ENCODE peak calls at places on chromosomes 5 and 9, in four cellular contexts. C is hepatocyte, Z is uterus, O is ovary. P is an unnamed sample.

GRCh38 chr9:87604886-87605588 is 107.4 kb downstream of the DAPK1 start:
- DNase-seq in C (no peak), Z (no peak), O (no peak), P (no peak)

GRCh38 chr9:80449513-80449912 is 877.7 kb downstream of the TLE4 start:
- DNase-seq in C (no peak), Z (no peak), O (no peak), P (no peak)

GRCh38 chr9:134832471-134832870 is 48.1 kb upstream of the FCN2 start:
- DNase-seq in C (no peak), Z (no peak), O (no peak), P (no peak)

GRCh38 chr9:131278421-131279111 is 2.3 kb upstream of the FAM78A start:
- DNase-seq in C (no peak), Z (no peak), O (no peak), P (no peak)

GRCh38 chr5:42591026-42591425 is 165.6 kb upstream of the CCDC152 start:
- DNase-seq in C (peak; percentile 57), Z (peak; percentile 46), O (no peak), P (no peak)

GRCh38 chr9:35645736-35646582 is 4.8 kb downstream of the SIT1 start:
- DNase-seq in C (peak; percentile 83), Z (peak; percentile 57), O (no peak), P (peak; percentile 92)

GRCh38 chr5:141781910-141782309 is 96.3 kb downstream of the PCDH1 start:
- DNase-seq in C (no peak), Z (no peak), O (no peak), P (no peak)

GRCh38 chr9:16870606-16871357 is at the start of gene BNC2:
- DNase-seq in C (peak; percentile 81), Z (peak; percentile 72), O (peak; percentile 70), P (no peak)

GRCh38 chr5:168578506-168579205 is 512 bp downstream of the PANK3 start:
- DNase-seq in C (peak; percentile 79), Z (no peak), O (no peak), P (no peak)

GRCh38 chr9:34628656-34629491 is at the start of gene ARID3C:
- DNase-seq in C (peak; percentile 74), Z (no peak), O (no peak), P (peak; percentile 49)

GRCh38 chr5:135310328-135310989 is 88.6 kb downstream of the MACROH2A1 start:
- DNase-seq in C (peak; percentile 2), Z (no peak), O (no peak), P (peak; percentile 41)

GRCh38 chr5:132263548-132264261 is 6.2 kb downstream of the PDLIM4 start:
- DNase-seq in C (no peak), Z (peak; percentile 85), O (peak; percentile 82), P (peak; percentile 70)

GRCh38 chr5:42579320-42579719 is 156.1 kb downstream of the GHR start:
- DNase-seq in C (no peak), Z (no peak), O (no peak), P (peak; percentile 17)

GRCh38 chr9:131153585-131153984 is 28.2 kb downstream of the NUP214 start:
- DNase-seq in C (peak; percentile 10), Z (no peak), O (no peak), P (no peak)

GRCh38 chr9:96218821-96219614 is 83.0 kb downstream of the HSD17B3 start:
- DNase-seq in C (no peak), Z (peak; percentile 21), O (peak; percentile 26), P (no peak)

GRCh38 chr9:96217358-96217755 is 84.6 kb downstream of the HSD17B3 start:
- DNase-seq in C (peak; percentile 70), Z (peak; percentile 15), O (peak; percentile 46), P (no peak)

GRCh38 chr9:96219615-96220257 is 82.2 kb downstream of the HSD17B3 start:
- DNase-seq in C (peak; percentile 19), Z (peak; percentile 64), O (peak; percentile 73), P (peak; percentile 48)

GRCh38 chr9:96217756-96218693 is 84.0 kb downstream of the HSD17B3 start:
- DNase-seq in C (peak; percentile 93), Z (peak; percentile 71), O (peak; percentile 81), P (peak; percentile 92)

DNA sequence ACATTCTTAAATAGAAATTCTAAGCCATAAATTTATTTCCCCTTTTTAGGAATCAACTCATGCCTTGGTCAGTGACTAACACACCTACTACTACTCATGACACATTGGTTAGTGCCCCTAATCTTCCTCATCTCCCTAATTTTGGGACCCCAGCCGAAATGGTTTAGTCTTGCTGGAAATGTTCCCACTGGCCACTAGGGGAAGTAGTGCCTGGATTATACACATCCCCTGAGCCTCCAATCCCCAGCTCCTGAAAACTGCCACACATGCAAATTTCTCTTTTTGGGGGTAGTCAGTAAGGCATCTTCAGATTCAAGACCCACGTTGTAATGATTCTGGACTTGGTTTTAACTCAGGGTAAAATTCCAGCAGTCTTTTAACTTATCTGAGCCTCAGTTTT is 79.8 kb downstream of the HSD17B3 start:
- DNase-seq in C (no peak), Z (no peak), O (no peak), P (peak; percentile 43)
- TF ChIP-seq CTCF in C (peak; percentile 31), Z (peak; percentile 14), O (no peak), P (peak; percentile 55)

DNA sequence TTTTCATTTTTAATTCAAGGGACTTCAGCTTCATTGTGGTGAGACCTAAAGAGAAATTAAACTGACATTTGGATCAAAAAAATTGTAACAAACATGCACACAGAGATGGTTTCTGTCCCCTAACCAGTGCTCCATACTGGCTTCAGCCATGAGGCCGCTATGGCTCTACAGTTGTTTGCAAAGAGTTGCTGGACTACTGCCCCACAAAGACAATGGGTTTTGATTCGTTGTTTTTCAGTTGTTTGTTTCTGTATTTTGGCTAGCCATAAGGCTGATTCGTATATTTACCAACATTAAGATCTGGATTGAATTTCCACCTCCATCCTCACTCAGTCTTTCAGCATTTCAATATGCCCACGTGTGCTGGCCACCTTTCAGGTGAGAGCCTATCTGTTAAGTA is 163.7 kb upstream of the KIF2A start:
- DNase-seq in C (no peak), Z (no peak), O (no peak), P (no peak)
- TF ChIP-seq CTCF in C (no peak), Z (no peak), O (no peak), P (no peak)

GRCh38 chr5:112691758-112692157 is 45.9 kb upstream of the APC start:
- DNase-seq in C (no peak), Z (no peak), O (no peak), P (no peak)
- TF ChIP-seq CTCF in C (peak; percentile 15), Z (no peak), O (no peak), P (no peak)

GRCh38 chr5:115685480-115685879 is 59.6 kb upstream of the TMED7 start:
- DNase-seq in C (no peak), Z (no peak), O (no peak), P (no peak)
- TF ChIP-seq CTCF in C (no peak), Z (no peak), O (no peak), P (no peak)

GRCh38 chr5:102090770-102091169 is 205.3 kb downstream of the SLCO4C1 start:
- DNase-seq in C (peak; percentile 74), Z (no peak), O (no peak), P (no peak)
- TF ChIP-seq CTCF in C (peak; percentile 56), Z (no peak), O (no peak), P (no peak)

GRCh38 chr5:115977988-115978387 is 15.7 kb downstream of the LVRN start:
- DNase-seq in C (no peak), Z (no peak), O (no peak), P (no peak)
- TF ChIP-seq CTCF in C (no peak), Z (no peak), O (no peak), P (no peak)

DNA sequence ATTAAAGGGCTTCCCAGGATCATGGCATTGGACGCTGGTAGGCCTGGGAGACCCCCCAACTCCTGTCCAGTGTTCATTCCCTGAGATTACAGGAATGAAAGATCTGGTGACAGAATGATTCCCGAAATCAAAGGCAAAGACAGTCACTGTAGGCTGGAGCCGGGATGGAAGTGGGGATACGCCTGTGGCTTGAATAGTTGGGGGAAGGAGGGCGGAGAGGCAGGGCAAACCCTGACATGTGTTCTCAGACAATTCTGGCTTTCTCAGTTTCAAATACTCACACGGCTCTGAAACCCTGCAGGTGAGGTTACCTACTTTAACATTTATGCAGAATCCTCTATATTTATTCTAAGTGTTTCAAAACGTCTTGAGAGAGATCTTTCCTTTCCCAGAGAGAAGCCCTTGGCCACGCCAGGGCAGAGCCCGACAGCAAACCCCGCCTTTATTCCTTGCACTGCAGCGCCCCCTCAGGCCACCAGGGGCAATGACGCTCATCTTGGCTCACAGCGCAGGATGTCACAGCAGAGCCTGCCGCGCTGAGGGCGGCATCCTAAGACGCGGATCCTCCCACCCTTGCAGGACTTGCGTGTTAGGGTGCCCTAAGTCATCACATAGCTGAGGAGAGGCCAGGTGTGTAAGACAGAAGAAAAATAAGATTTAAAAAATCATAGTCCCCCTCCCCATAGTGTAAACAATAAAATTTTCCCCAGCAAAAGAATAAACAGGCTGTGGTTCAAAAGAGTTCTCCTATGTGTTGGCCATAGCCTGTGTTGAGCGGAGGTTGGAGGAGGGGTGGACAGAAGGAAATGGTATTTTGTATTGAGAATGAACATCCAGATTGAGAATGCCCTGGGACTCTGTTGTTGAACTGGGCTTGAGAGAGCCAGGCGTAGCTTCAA is 284.5 kb downstream of the NTRK2 start:
- DNase-seq in C (peak; percentile 88), Z (peak; percentile 79), O (peak; percentile 81), P (peak; percentile 91)
- TF ChIP-seq CTCF in C (peak; percentile 93), Z (peak; percentile 84), O (peak; percentile 71), P (peak; percentile 88)

GRCh38 chr5:78361226-78361993 is 993 bp downstream of the SCAMP1 start:
- DNase-seq in C (peak; percentile 73), Z (peak; percentile 26), O (peak; percentile 34), P (peak; percentile 84)
- TF ChIP-seq CTCF in C (peak; percentile 33), Z (no peak), O (no peak), P (peak; percentile 2)

GRCh38 chr5:111480346-111480745 is 32.0 kb downstream of the STARD4 start:
- DNase-seq in C (no peak), Z (no peak), O (no peak), P (no peak)

GRCh38 chr5:111478898-111479297 is 33.4 kb downstream of the STARD4 start:
- DNase-seq in C (no peak), Z (no peak), O (no peak), P (no peak)

GRCh38 chr5:111472579-111472978 is 39.8 kb downstream of the STARD4 start:
- DNase-seq in C (no peak), Z (no peak), O (no peak), P (no peak)

GRCh38 chr5:111478266-111478665 is 34.1 kb downstream of the STARD4 start:
- DNase-seq in C (no peak), Z (no peak), O (no peak), P (no peak)
- TF ChIP-seq CTCF in C (peak; percentile 34), Z (no peak), O (no peak), P (no peak)

P was measured in RWPE1.